ENCODE peak calls at places on chromosomes 4 and X, in five cellular contexts. D is HL-60; A is pancreas; S is activated T-helper 1 cell treated with anti-CD3 and anti-CD28 coated beads, Interleukin-12 subunit alpha, Interleukin-12 subunit beta, Interleukin-2, Interleukin-4 antibody, amounts not matched to agents 30 ng/mL and 10 ng/mL and 1 ng/mL, durations not matched to agents 14 hours and 24 hours and 36 hours; B is kidney epithelial cell. E is an unnamed sample.

GRCh38 chr4:166827167-166827566 is 407.1 kb downstream of the SPOCK3 start:
- DNase-seq in D (no peak), A (no peak), S (no peak), B (no peak), E (no peak)

GRCh38 chr4:182642831-182643230 is 274.4 kb downstream of the DCTD start:
- DNase-seq in D (no peak), A (no peak), S (no peak), B (no peak), E (no peak)

GRCh38 chr4:91754716-91755115 is 549.0 kb upstream of the GRID2 start:
- DNase-seq in D (no peak), A (no peak), S (no peak), B (no peak), E (no peak)

GRCh38 chrX:1215123-1215823 is 2.8 kb upstream of the CRLF2 start:
- DNase-seq in D (no peak), A (no peak), S (no peak), B (no peak), E (no peak)

GRCh38 chr4:85748654-85749053 is 273.7 kb downstream of the ARHGAP24 start:
- DNase-seq in D (no peak), A (no peak), S (no peak), B (no peak), E (no peak)

GRCh38 chr4:32025840-32026459 is 1305.8 kb downstream of the PCDH7 start:
- DNase-seq in D (peak), A (no peak), S (no peak), B (peak), E (no peak)

GRCh38 chr4:169094656-169095231 is 84.7 kb upstream of the CBR4 start:
- DNase-seq in D (no peak), A (no peak), S (no peak), B (no peak), E (no peak)

GRCh38 chrX:107597791-107598190 is 30.5 kb upstream of the PRPS1 start:
- DNase-seq in D (no peak), A (no peak), S (no peak), B (no peak), E (no peak)

GRCh38 chrX:11968991-11969390 is 169.3 kb upstream of the FRMPD4 start:
- DNase-seq in D (no peak), A (no peak), S (no peak), B (no peak), E (no peak)

GRCh38 chr4:85610450-85610849 is 135.5 kb downstream of the ARHGAP24 start:
- DNase-seq in D (no peak), A (no peak), S (no peak), B (no peak), E (no peak)

GRCh38 chr4:98565646-98566403 is 92.6 kb downstream of the TSPAN5 start:
- DNase-seq in D (no peak), A (no peak), S (no peak), B (no peak), E (no peak)

GRCh38 chr4:118265312-118266144 is 87.3 kb downstream of the PRSS12 start:
- DNase-seq in D (no peak), A (peak), S (peak), B (no peak), E (no peak)

GRCh38 chr4:151144329-151145072 is 45.1 kb downstream of the RPS3A start:
- DNase-seq in D (no peak), A (no peak), S (no peak), B (no peak), E (no peak)

GRCh38 chr4:1540601-1541375 is 134.5 kb upstream of the NKX1-1 start:
- DNase-seq in D (no peak), A (no peak), S (no peak), B (no peak), E (no peak)

GRCh38 chr4:61773655-61774245 is 573.6 kb downstream of the ADGRL3 start:
- DNase-seq in D (no peak), A (no peak), S (no peak), B (no peak), E (no peak)

GRCh38 chr4:90060039-90060438 is 67.2 kb upstream of the CCSER1 start:
- DNase-seq in D (no peak), A (no peak), S (no peak), B (no peak), E (no peak)

GRCh38 chr4:111943796-111944203 is 201.5 kb upstream of the FAM241A start:
- DNase-seq in D (no peak), A (peak), S (no peak), B (no peak), E (no peak)

GRCh38 chr4:139177049-139177887 is at the start of gene ELF2:
- DNase-seq in D (peak), A (peak), S (peak), B (no peak), E (peak)